ENCODE peak calls at places on chromosomes 2 and 18, in nine cellular contexts. One of them, this sample, is unnamed.

GRCh38 chr2:138021154-138021553 is 56.9 kb downstream of the HNMT start:
- DNase-seq in midbrain: no peak
- DNase-seq in posterior cingulate gyrus: no peak
- DNase-seq in stimulated activated CD4-positive, alpha-beta T cell treated with anti-CD3 and anti-CD28 coated beads, Interleukin-15, amount 100 ng/mL, for 1 hour: no peak
- DNase-seq in AG04450: no peak
- DNase-seq in astrocyte of the hippocampus: no peak
- DNase-seq in AG08396: no peak
- DNase-seq in NCI-H1105: no peak
- DNase-seq in occipital lobe: no peak
- DNase-seq in this sample: no peak

GRCh38 chr2:241870081-241870541 is 582 bp downstream of the RTP5 start:
- DNase-seq in occipital lobe: no peak
- DNase-seq in midbrain: no peak
- DNase-seq in astrocyte of the hippocampus: no peak
- DNase-seq in stimulated activated CD4-positive, alpha-beta T cell treated with anti-CD3 and anti-CD28 coated beads, Interleukin-15, amount 100 ng/mL, for 1 hour: no peak
- DNase-seq in posterior cingulate gyrus: peak
- DNase-seq in AG08396: no peak
- DNase-seq in AG04450: no peak
- DNase-seq in NCI-H1105: peak
- DNase-seq in this sample: no peak

GRCh38 chr18:56196495-56197225 is 441.7 kb downstream of the TXNL1 start:
- DNase-seq in posterior cingulate gyrus: no peak
- DNase-seq in AG04450: no peak
- DNase-seq in stimulated activated CD4-positive, alpha-beta T cell treated with anti-CD3 and anti-CD28 coated beads, Interleukin-15, amount 100 ng/mL, for 1 hour: no peak
- DNase-seq in midbrain: no peak
- DNase-seq in AG08396: no peak
- DNase-seq in NCI-H1105: no peak
- DNase-seq in occipital lobe: no peak
- DNase-seq in astrocyte of the hippocampus: peak
- DNase-seq in this sample: no peak

GRCh38 chr2:50335852-50336251 is 696.1 kb downstream of the NRXN1 start:
- DNase-seq in posterior cingulate gyrus: no peak
- DNase-seq in occipital lobe: no peak
- DNase-seq in midbrain: no peak
- DNase-seq in stimulated activated CD4-positive, alpha-beta T cell treated with anti-CD3 and anti-CD28 coated beads, Interleukin-15, amount 100 ng/mL, for 1 hour: no peak
- DNase-seq in AG04450: no peak
- DNase-seq in AG08396: no peak
- DNase-seq in astrocyte of the hippocampus: no peak
- DNase-seq in NCI-H1105: no peak
- DNase-seq in this sample: no peak

GRCh38 chr2:48844418-48845155 is 89.1 kb upstream of the LHCGR start:
- DNase-seq in AG04450: peak
- DNase-seq in midbrain: no peak
- DNase-seq in stimulated activated CD4-positive, alpha-beta T cell treated with anti-CD3 and anti-CD28 coated beads, Interleukin-15, amount 100 ng/mL, for 1 hour: no peak
- DNase-seq in astrocyte of the hippocampus: peak
- DNase-seq in AG08396: peak
- DNase-seq in occipital lobe: no peak
- DNase-seq in NCI-H1105: no peak
- DNase-seq in posterior cingulate gyrus: no peak
- DNase-seq in this sample: no peak

GRCh38 chr2:235191933-235192332 is 240.1 kb downstream of the SH3BP4 start:
- DNase-seq in stimulated activated CD4-positive, alpha-beta T cell treated with anti-CD3 and anti-CD28 coated beads, Interleukin-15, amount 100 ng/mL, for 1 hour: no peak
- DNase-seq in AG04450: no peak
- DNase-seq in occipital lobe: no peak
- DNase-seq in midbrain: no peak
- DNase-seq in posterior cingulate gyrus: no peak
- DNase-seq in NCI-H1105: no peak
- DNase-seq in astrocyte of the hippocampus: no peak
- DNase-seq in AG08396: no peak
- DNase-seq in this sample: no peak

GRCh38 chr2:29016500-29016899 is 35.4 kb downstream of the TOGARAM2 start:
- DNase-seq in AG04450: no peak
- DNase-seq in midbrain: no peak
- DNase-seq in AG08396: no peak
- DNase-seq in posterior cingulate gyrus: no peak
- DNase-seq in stimulated activated CD4-positive, alpha-beta T cell treated with anti-CD3 and anti-CD28 coated beads, Interleukin-15, amount 100 ng/mL, for 1 hour: no peak
- DNase-seq in occipital lobe: no peak
- DNase-seq in astrocyte of the hippocampus: no peak
- DNase-seq in NCI-H1105: no peak
- DNase-seq in this sample: no peak

GRCh38 chr2:165601866-165602636 is 132.6 kb downstream of the CSRNP3 start:
- DNase-seq in NCI-H1105: peak
- DNase-seq in AG04450: no peak
- DNase-seq in posterior cingulate gyrus: no peak
- DNase-seq in midbrain: no peak
- DNase-seq in occipital lobe: no peak
- DNase-seq in AG08396: peak
- DNase-seq in astrocyte of the hippocampus: peak
- DNase-seq in stimulated activated CD4-positive, alpha-beta T cell treated with anti-CD3 and anti-CD28 coated beads, Interleukin-15, amount 100 ng/mL, for 1 hour: no peak
- DNase-seq in this sample: no peak